ENCODE peak calls at places on chromosome 10, in six cellular contexts. One of them, this sample, is unnamed.

GRCh38 chr10:79929409-79929904 is 19.4 kb downstream of the SFTPD start:
- DNase-seq in fibroblast of mammary gland: peak
- DNase-seq in uterus: peak
- DNase-seq in ascending aorta: peak
- DNase-seq in thoracic aorta: no peak
- DNase-seq in IMR-90: peak
- DNase-seq in this sample: peak

GRCh38 chr10:34364253-34365037 is 450.7 kb downstream of the PARD3 start:
- DNase-seq in thoracic aorta: no peak
- DNase-seq in IMR-90: no peak
- DNase-seq in ascending aorta: no peak
- DNase-seq in uterus: no peak
- DNase-seq in fibroblast of mammary gland: peak
- DNase-seq in this sample: no peak

GRCh38 chr10:100338434-100339036 is 8.5 kb upstream of the SCD start:
- DNase-seq in ascending aorta: peak
- DNase-seq in IMR-90: peak
- DNase-seq in uterus: peak
- DNase-seq in thoracic aorta: no peak
- DNase-seq in fibroblast of mammary gland: peak
- DNase-seq in this sample: peak

GRCh38 chr10:110865804-110866482 is 5.8 kb upstream of the PDCD4 start:
- DNase-seq in thoracic aorta: no peak
- DNase-seq in uterus: no peak
- DNase-seq in fibroblast of mammary gland: no peak
- DNase-seq in ascending aorta: no peak
- DNase-seq in IMR-90: no peak
- DNase-seq in this sample: no peak

GRCh38 chr10:4254101-4254994 is 469.3 kb upstream of the KLF6 start:
- DNase-seq in ascending aorta: no peak
- DNase-seq in IMR-90: peak
- DNase-seq in fibroblast of mammary gland: peak
- DNase-seq in uterus: no peak
- DNase-seq in thoracic aorta: no peak
- DNase-seq in this sample: peak

GRCh38 chr10:133458710-133459453 is 5.1 kb downstream of the SCART1 start:
- DNase-seq in thoracic aorta: no peak
- DNase-seq in IMR-90: peak
- DNase-seq in ascending aorta: peak
- DNase-seq in fibroblast of mammary gland: no peak
- DNase-seq in uterus: peak
- DNase-seq in this sample: no peak

GRCh38 chr10:113450046-113450445 is 102.8 kb upstream of the HABP2 start:
- DNase-seq in uterus: no peak
- DNase-seq in IMR-90: no peak
- DNase-seq in thoracic aorta: no peak
- DNase-seq in ascending aorta: no peak
- DNase-seq in fibroblast of mammary gland: no peak
- DNase-seq in this sample: no peak

GRCh38 chr10:116097239-116097751 is 175.7 kb downstream of the GFRA1 start:
- DNase-seq in ascending aorta: no peak
- DNase-seq in IMR-90: no peak
- DNase-seq in thoracic aorta: no peak
- DNase-seq in uterus: no peak
- DNase-seq in fibroblast of mammary gland: no peak
- DNase-seq in this sample: no peak

GRCh38 chr10:132707776-132708171 is 78.2 kb downstream of the NKX6-2 start:
- DNase-seq in fibroblast of mammary gland: no peak
- DNase-seq in ascending aorta: peak
- DNase-seq in IMR-90: no peak
- DNase-seq in uterus: no peak
- DNase-seq in thoracic aorta: no peak
- DNase-seq in this sample: no peak

GRCh38 chr10:72087392-72087968 is 871 bp downstream of the SPOCK2 start:
- DNase-seq in thoracic aorta: no peak
- DNase-seq in uterus: no peak
- DNase-seq in fibroblast of mammary gland: no peak
- DNase-seq in ascending aorta: no peak
- DNase-seq in IMR-90: no peak
- DNase-seq in this sample: no peak

GRCh38 chr10:98921381-98921780 is 314.3 kb downstream of the HPSE2 start:
- DNase-seq in thoracic aorta: no peak
- DNase-seq in uterus: no peak
- DNase-seq in ascending aorta: no peak
- DNase-seq in IMR-90: no peak
- DNase-seq in fibroblast of mammary gland: no peak
- DNase-seq in this sample: no peak

GRCh38 chr10:50594012-50594411 is 29.7 kb downstream of the SGMS1 start:
- DNase-seq in IMR-90: peak
- DNase-seq in ascending aorta: no peak
- DNase-seq in fibroblast of mammary gland: peak
- DNase-seq in uterus: no peak
- DNase-seq in thoracic aorta: no peak
- DNase-seq in this sample: peak

GRCh38 chr10:79063071-79063491 is 5.7 kb upstream of the ZMIZ1 start:
- DNase-seq in uterus: no peak
- DNase-seq in IMR-90: no peak
- DNase-seq in thoracic aorta: no peak
- DNase-seq in ascending aorta: peak
- DNase-seq in fibroblast of mammary gland: no peak
- DNase-seq in this sample: no peak

GRCh38 chr10:73998623-73999622 is 1.0 kb downstream of the VCL start:
- DNase-seq in fibroblast of mammary gland: peak
- DNase-seq in IMR-90: peak
- DNase-seq in uterus: peak
- DNase-seq in ascending aorta: peak
- DNase-seq in thoracic aorta: peak
- DNase-seq in this sample: peak

GRCh38 chr10:108616559-108617285 is 1306.6 kb downstream of the XPNPEP1 start:
- DNase-seq in IMR-90: no peak
- DNase-seq in thoracic aorta: no peak
- DNase-seq in fibroblast of mammary gland: peak
- DNase-seq in ascending aorta: no peak
- DNase-seq in uterus: no peak
- DNase-seq in this sample: no peak

GRCh38 chr10:78931333-78932083 is 137.3 kb upstream of the ZMIZ1 start:
- DNase-seq in uterus: peak
- DNase-seq in thoracic aorta: no peak
- DNase-seq in ascending aorta: peak
- DNase-seq in fibroblast of mammary gland: peak
- DNase-seq in IMR-90: peak
- DNase-seq in this sample: no peak

GRCh38 chr10:101145145-101145544 is 14.0 kb downstream of the TLX1 start:
- DNase-seq in uterus: no peak
- DNase-seq in IMR-90: no peak
- DNase-seq in fibroblast of mammary gland: no peak
- DNase-seq in ascending aorta: no peak
- DNase-seq in thoracic aorta: no peak
- DNase-seq in this sample: no peak

GRCh38 chr10:75062191-75062849 is 49.1 kb upstream of the SAMD8 start:
- DNase-seq in fibroblast of mammary gland: peak
- DNase-seq in uterus: peak
- DNase-seq in ascending aorta: no peak
- DNase-seq in IMR-90: peak
- DNase-seq in thoracic aorta: no peak
- DNase-seq in this sample: no peak

GRCh38 chr10:127899766-127900382 is 7.0 kb upstream of the PTPRE start:
- DNase-seq in thoracic aorta: no peak
- DNase-seq in ascending aorta: no peak
- DNase-seq in IMR-90: no peak
- DNase-seq in fibroblast of mammary gland: peak
- DNase-seq in uterus: no peak
- DNase-seq in this sample: peak

GRCh38 chr10:79296431-79296830 is 50.8 kb upstream of the PPIF start:
- DNase-seq in ascending aorta: no peak
- DNase-seq in thoracic aorta: no peak
- DNase-seq in IMR-90: no peak
- DNase-seq in uterus: no peak
- DNase-seq in fibroblast of mammary gland: no peak
- DNase-seq in this sample: no peak

DNA sequence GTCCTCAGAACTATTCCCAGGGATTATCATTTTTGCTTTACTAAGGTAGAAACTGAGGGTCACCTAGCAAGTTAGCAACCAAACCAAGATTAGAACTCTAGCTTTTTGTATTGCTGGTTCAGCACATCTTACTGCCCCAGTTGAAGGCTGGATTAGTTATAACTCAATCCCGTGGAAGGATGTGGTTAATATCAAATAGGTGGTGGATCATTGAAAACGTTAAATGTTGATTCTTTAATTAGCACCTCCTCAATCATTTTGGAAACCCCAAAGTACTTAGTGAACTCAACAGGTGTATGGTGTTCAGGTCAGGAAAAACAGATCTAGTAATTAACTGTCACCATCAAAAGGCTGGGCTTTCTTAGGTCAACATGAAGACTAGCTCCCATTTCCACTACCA is 152.4 kb downstream of the ARID5B start:
- DNase-seq in thoracic aorta: no peak
- DNase-seq in uterus: no peak
- DNase-seq in fibroblast of mammary gland: no peak
- DNase-seq in IMR-90: no peak
- DNase-seq in ascending aorta: no peak
- DNase-seq in this sample: no peak
- H3K4me3 ChIP-seq in thoracic aorta: peak
- H3K4me3 ChIP-seq in uterus: peak
- H3K4me3 ChIP-seq in fibroblast of mammary gland: no peak
- H3K4me3 ChIP-seq in IMR-90: peak
- H3K4me3 ChIP-seq in ascending aorta: peak
- H3K4me3 ChIP-seq in this sample: no peak

DNA sequence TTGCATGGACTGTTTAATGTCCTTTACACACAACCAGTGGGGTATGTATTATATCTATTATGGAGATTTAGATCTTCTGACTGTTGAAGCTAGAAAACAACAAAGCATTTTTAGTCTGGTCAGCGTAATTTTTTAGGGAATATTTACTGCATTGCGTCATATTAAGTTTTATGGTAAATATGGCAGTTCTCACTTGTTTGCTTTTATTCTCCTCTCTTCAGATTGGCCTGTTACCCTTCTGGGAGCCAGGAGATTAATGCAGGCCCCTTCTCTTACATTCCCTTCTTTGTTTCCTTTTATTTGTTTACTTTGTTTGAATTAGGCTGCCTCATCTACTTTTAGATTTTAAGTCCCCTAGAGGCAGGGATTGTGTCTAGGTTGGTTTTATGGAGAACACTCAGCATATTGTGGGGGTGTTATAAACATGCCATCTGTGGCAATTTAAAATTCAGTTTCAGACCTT is 13.8 kb downstream of the UBE2D1 start:
- DNase-seq in thoracic aorta: no peak
- DNase-seq in ascending aorta: no peak
- DNase-seq in uterus: no peak
- DNase-seq in IMR-90: no peak
- DNase-seq in fibroblast of mammary gland: no peak
- DNase-seq in this sample: no peak
- TF ChIP-seq CTCF in thoracic aorta: no peak
- TF ChIP-seq CTCF in ascending aorta: no peak
- TF ChIP-seq CTCF in uterus: no peak
- TF ChIP-seq CTCF in IMR-90: no peak
- TF ChIP-seq CTCF in fibroblast of mammary gland: no peak
- TF ChIP-seq CTCF in this sample: no peak

GRCh38 chr10:30215631-30216030 is 133.4 kb downstream of the MTPAP start:
- DNase-seq in thoracic aorta: no peak
- DNase-seq in fibroblast of mammary gland: peak
- DNase-seq in IMR-90: no peak
- DNase-seq in uterus: no peak
- DNase-seq in ascending aorta: no peak
- DNase-seq in this sample: peak

GRCh38 chr10:30216811-30217210 is 132.3 kb downstream of the MTPAP start:
- DNase-seq in ascending aorta: no peak
- DNase-seq in fibroblast of mammary gland: no peak
- DNase-seq in uterus: no peak
- DNase-seq in thoracic aorta: no peak
- DNase-seq in IMR-90: no peak
- DNase-seq in this sample: peak

GRCh38 chr10:30215131-30215530 is 133.9 kb downstream of the MTPAP start:
- DNase-seq in uterus: no peak
- DNase-seq in thoracic aorta: no peak
- DNase-seq in fibroblast of mammary gland: no peak
- DNase-seq in ascending aorta: no peak
- DNase-seq in IMR-90: peak
- DNase-seq in this sample: no peak

DNA sequence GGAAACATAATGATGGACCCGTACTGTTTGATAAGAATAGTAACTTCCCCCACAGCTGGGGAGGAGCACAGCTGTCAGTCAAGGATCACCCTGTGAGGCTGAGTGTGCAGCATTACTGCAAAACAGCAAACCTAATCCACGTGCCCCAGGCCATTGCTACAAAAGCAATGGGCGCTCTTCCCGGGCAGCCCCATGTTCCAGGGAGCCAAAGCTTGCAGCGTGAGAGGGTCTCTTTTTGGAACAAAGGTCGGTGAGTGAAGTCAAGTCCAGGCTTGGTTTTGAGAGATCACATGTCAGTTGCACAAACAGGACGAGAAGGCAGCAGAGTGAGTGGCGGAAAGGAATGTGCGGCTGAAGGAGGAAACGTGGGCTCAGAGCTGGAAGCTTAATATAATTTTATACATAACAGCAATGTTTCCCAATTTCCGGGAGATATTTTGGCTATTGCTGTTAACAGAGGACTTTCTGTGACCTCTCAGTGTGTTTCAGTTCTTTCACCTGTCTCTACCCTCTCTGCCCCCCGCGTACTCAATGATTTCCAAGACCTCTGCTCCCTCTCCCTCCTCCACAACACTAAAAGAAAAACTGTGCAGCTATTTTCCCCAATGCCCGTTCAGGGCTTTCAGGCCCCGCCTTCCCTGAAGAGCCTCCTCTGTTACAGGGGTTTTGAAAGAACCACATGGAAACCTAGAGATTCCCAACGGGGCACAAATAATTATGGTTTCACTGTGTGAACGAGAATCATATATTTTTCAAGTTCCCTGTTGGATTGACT is 128.9 kb downstream of the MTPAP start:
- DNase-seq in fibroblast of mammary gland: peak
- DNase-seq in ascending aorta: no peak
- DNase-seq in IMR-90: peak
- DNase-seq in thoracic aorta: no peak
- DNase-seq in uterus: no peak
- DNase-seq in this sample: peak
- H3K4me3 ChIP-seq in fibroblast of mammary gland: no peak
- H3K4me3 ChIP-seq in ascending aorta: no peak
- H3K4me3 ChIP-seq in IMR-90: no peak
- H3K4me3 ChIP-seq in thoracic aorta: peak
- H3K4me3 ChIP-seq in uterus: no peak
- H3K4me3 ChIP-seq in this sample: no peak

DNA sequence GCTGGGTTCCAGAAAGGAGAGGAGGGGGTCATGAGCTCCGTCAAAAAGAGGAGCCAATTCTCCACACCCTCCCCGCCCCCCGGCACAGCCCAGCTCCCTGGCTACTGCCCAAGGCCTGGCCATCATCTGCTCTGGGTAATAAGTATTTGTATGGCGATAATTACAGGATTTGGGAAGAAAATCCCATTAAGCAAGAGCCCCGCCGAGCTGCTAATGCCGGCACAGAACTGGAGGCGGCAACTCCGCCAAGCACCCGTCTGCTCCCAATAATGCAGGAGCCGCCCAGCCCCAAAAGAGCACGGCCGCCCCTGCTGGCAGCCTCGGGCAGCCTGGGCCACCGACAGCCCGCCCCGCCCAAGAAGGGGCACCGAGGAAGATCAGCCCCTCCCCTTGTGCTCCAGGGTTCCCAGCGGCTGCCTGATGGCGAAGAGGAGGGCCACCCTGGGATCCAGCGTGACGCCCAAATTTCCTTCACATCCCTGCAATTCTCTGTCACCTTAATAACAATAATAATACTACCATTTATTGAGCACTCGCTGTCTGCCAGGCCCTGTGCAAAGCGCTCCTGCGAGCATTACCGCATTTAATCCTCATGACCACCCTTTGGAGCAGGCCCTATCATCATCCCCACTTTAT is 5.9 kb downstream of the SLIT1 start:
- DNase-seq in ascending aorta: no peak
- DNase-seq in thoracic aorta: no peak
- DNase-seq in uterus: no peak
- DNase-seq in fibroblast of mammary gland: no peak
- DNase-seq in IMR-90: no peak
- DNase-seq in this sample: no peak
- TF ChIP-seq CTCF in ascending aorta: no peak
- TF ChIP-seq CTCF in thoracic aorta: no peak
- TF ChIP-seq CTCF in uterus: no peak
- TF ChIP-seq CTCF in fibroblast of mammary gland: no peak
- TF ChIP-seq CTCF in IMR-90: no peak
- TF ChIP-seq CTCF in this sample: no peak